ENCODE peak calls at places on chromosomes 16 and 17, in ten cellular contexts. U, T, G, M, V, R, P, E, C and A are unnamed samples.

GRCh38 chr16:85619089-85619850 is 6.1 kb downstream of the GSE1 start:
- DNase-seq in V (no peak), P (no peak), C (no peak), R (no peak), T (no peak), G (no peak), M (no peak), E (no peak), U (no peak), A (no peak)

GRCh38 chr17:68455756-68456528 is 1.4 kb downstream of the WIPI1 start:
- DNase-seq in U (peak), R (no peak), T (no peak), V (peak), C (peak), M (peak), E (no peak), G (no peak), P (no peak), A (peak)

GRCh38 chr16:1152651-1153259 is at the start of gene CACNA1H:
- DNase-seq in M (no peak), E (no peak), R (peak), V (no peak), G (peak), C (no peak), U (peak), T (peak), P (peak), A (no peak)

GRCh38 chr17:16568541-16569357 is at the start of gene ZNF287:
- DNase-seq in T (peak), G (peak), E (peak), M (peak), V (peak), U (peak), P (peak), R (peak), C (peak), A (peak)

GRCh38 chr17:8029121-8029520 is 9.7 kb upstream of the ALOX15B start:
- DNase-seq in M (peak), R (no peak), T (no peak), C (peak), E (no peak), U (peak), G (no peak), V (no peak), P (no peak), A (no peak)

GRCh38 chr17:80453126-80453979 is 23.1 kb downstream of the NPTX1 start:
- DNase-seq in C (no peak), P (no peak), T (no peak), E (peak), R (no peak), G (no peak), V (no peak), M (peak), U (peak), A (no peak)

GRCh38 chr16:2075631-2076030 is 27.8 kb downstream of the TSC2 start:
- DNase-seq in P (no peak), U (no peak), R (no peak), G (no peak), E (no peak), T (no peak), V (no peak), C (no peak), M (no peak), A (no peak)

GRCh38 chr16:424623-425081 is 797 bp upstream of the RAB11FIP3 start:
- DNase-seq in V (no peak), R (peak), G (no peak), T (no peak), C (no peak), M (no peak), U (peak), P (peak), E (peak), A (no peak)

GRCh38 chr17:5545051-5545987 is 39.0 kb downstream of the NLRP1 start:
- DNase-seq in U (no peak), V (no peak), R (no peak), M (no peak), P (no peak), G (no peak), T (no peak), E (no peak), C (no peak), A (no peak)

GRCh38 chr17:45388604-45389325 is 43.9 kb downstream of the ARHGAP27 start:
- DNase-seq in U (peak), G (no peak), E (no peak), R (no peak), M (no peak), V (no peak), T (no peak), C (no peak), P (no peak), A (no peak)

GRCh38 chr16:19913306-19913717 is 28.7 kb upstream of the GPRC5B start:
- DNase-seq in E (no peak), M (no peak), G (no peak), C (no peak), P (no peak), U (no peak), T (no peak), R (no peak), V (no peak), A (no peak)

GRCh38 chr16:24357511-24357910 is 101.4 kb downstream of the CACNG3 start:
- DNase-seq in M (no peak), T (no peak), C (no peak), G (no peak), U (no peak), E (no peak), R (no peak), V (no peak), P (no peak), A (no peak)